ENCODE peak calls at places on chromosomes 6 and 20, in nine cellular contexts. F is Panc1, X is GM23338, E is A549, R is GM12878, S is SK-N-SH, G is HCT116, W is HepG2, P is K562. J is an unnamed sample.

GRCh38 chr6:53517021-53517420 is 27.9 kb downstream of the GCLC start:
- DNase-seq in F (no peak), X (no peak), E (peak), R (no peak), S (no peak), G (no peak), W (peak), P (no peak), J (no peak)

GRCh38 chr20:49385471-49385870 is 97.0 kb downstream of the KCNB1 start:
- DNase-seq in F (no peak), X (peak), E (peak), R (no peak), S (peak), G (peak), W (peak), P (peak), J (peak)

GRCh38 chr20:39013662-39014109 is 51.5 kb downstream of the DHX35 start:
- DNase-seq in F (no peak), X (no peak), E (no peak), R (no peak), S (no peak), G (no peak), W (peak), P (no peak), J (no peak)

GRCh38 chr6:148990427-148990826 is 243.6 kb downstream of the UST start:
- DNase-seq in F (no peak), X (no peak), E (no peak), R (no peak), S (no peak), G (no peak), W (no peak), P (no peak), J (no peak)

GRCh38 chr6:56875961-56876360 is 78.9 kb upstream of the BEND6 start:
- DNase-seq in F (no peak), X (no peak), E (peak), R (no peak), S (no peak), G (no peak), W (peak), P (no peak), J (no peak)

GRCh38 chr6:133802861-133803260 is 86.1 kb upstream of the TCF21 start:
- DNase-seq in F (no peak), X (no peak), E (no peak), R (no peak), S (no peak), G (no peak), W (no peak), P (no peak), J (no peak)

GRCh38 chr20:13922241-13922640 is 68.2 kb downstream of the SEL1L2 start:
- DNase-seq in F (no peak), X (no peak), E (no peak), R (no peak), S (no peak), G (no peak), W (no peak), P (no peak), J (no peak)

GRCh38 chr6:48962041-48962440 is 501.0 kb downstream of the MMUT start:
- DNase-seq in F (no peak), X (no peak), E (peak), R (no peak), S (no peak), G (no peak), W (no peak), P (no peak), J (no peak)

GRCh38 chr6:127483399-127484055 is 24.3 kb upstream of the KIAA0408 start:
- DNase-seq in F (no peak), X (peak), E (no peak), R (no peak), S (no peak), G (no peak), W (no peak), P (no peak), J (no peak)

GRCh38 chr6:155120034-155120433 is 124.9 kb downstream of the TIAM2 start:
- DNase-seq in F (no peak), X (peak), E (no peak), R (no peak), S (no peak), G (no peak), W (no peak), P (no peak), J (no peak)

GRCh38 chr6:111280445-111280844 is 193.1 kb downstream of the SLC16A10 start:
- DNase-seq in F (no peak), X (no peak), E (no peak), R (no peak), S (no peak), G (no peak), W (no peak), P (no peak), J (no peak)

DNA sequence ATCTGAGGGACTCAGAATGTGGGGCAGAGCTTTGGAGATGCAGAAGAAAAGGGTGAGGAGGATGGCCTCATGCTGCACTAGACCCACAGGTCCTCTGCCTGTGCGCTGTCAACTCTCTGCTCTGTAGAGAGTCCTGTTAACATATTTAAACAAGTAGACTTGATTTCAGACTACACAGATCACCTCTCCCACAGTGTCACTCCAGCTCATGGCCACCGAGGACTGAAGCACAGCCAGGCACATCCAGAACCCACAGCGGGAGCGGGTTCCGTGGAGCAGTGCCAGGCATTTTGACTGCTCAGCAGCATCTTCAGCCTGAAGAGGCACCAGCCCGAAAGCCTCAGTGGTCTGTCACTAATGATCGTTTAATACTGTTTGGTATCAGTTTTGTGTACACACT is 196.9 kb upstream of the CDH4 start:
- DNase-seq in F (no peak), X (no peak), E (no peak), R (no peak), S (no peak), G (no peak), W (no peak), P (no peak), J (no peak)
- TF ChIP-seq REST in F (no peak), X (no peak), E (no peak), R (no peak), S (no peak), G (no peak), W (no peak), P (no peak), J (no peak)

GRCh38 chr20:3751284-3751663 is 16.3 kb downstream of the ADISSP start:
- DNase-seq in F (no peak), X (peak), E (no peak), R (no peak), S (no peak), G (no peak), W (no peak), P (no peak), J (no peak)

GRCh38 chr20:3752386-3752759 is 15.2 kb downstream of the ADISSP start:
- DNase-seq in F (no peak), X (no peak), E (no peak), R (no peak), S (no peak), G (no peak), W (no peak), P (no peak), J (no peak)

GRCh38 chr20:3753501-3754257 is 13.9 kb downstream of the ADISSP start:
- DNase-seq in F (no peak), X (no peak), E (no peak), R (no peak), S (no peak), G (no peak), W (no peak), P (no peak), J (no peak)

GRCh38 chr20:3753098-3753497 is 14.5 kb downstream of the ADISSP start:
- DNase-seq in F (no peak), X (peak), E (peak), R (no peak), S (peak), G (peak), W (peak), P (peak), J (peak)

GRCh38 chr20:3751664-3752385 is 15.7 kb downstream of the ADISSP start:
- DNase-seq in F (no peak), X (peak), E (peak), R (no peak), S (peak), G (no peak), W (no peak), P (no peak), J (no peak)
- TF ChIP-seq REST in F (no peak), X (no peak), E (no peak), R (no peak), S (no peak), G (no peak), W (no peak), P (no peak), J (no peak)

GRCh38 chr20:32576560-32576959 is 8.6 kb downstream of the NOL4L start:
- DNase-seq in F (no peak), X (no peak), E (no peak), R (no peak), S (no peak), G (no peak), W (no peak), P (no peak), J (no peak)

GRCh38 chr20:32577023-32577422 is 8.1 kb downstream of the NOL4L start:
- DNase-seq in F (no peak), X (peak), E (no peak), R (no peak), S (peak), G (no peak), W (no peak), P (no peak), J (no peak)

GRCh38 chr20:32575805-32576204 is 9.3 kb downstream of the NOL4L start:
- DNase-seq in F (no peak), X (no peak), E (no peak), R (no peak), S (no peak), G (no peak), W (no peak), P (no peak), J (no peak)

GRCh38 chr20:32578840-32579239 is 6.3 kb downstream of the NOL4L start:
- DNase-seq in F (no peak), X (no peak), E (no peak), R (no peak), S (no peak), G (no peak), W (no peak), P (no peak), J (no peak)

DNA sequence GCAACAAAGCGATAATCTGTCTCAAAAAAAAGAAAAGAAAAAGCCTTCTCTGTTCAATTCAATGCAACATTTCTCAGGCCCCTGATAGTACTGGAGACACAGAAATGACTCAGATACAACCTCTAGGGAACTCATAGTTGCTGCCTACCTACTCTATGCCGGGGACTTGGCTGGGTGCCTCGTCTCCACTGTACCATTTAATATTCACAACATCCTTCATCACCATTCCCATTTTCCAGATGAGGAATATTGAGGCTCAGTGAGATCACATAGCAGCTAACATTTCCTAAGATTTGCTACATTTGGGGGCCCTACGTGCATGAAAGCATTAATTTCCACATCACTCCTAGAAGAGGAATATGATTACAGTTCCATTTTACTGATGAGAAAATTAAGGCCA is 7.5 kb downstream of the NOL4L start:
- DNase-seq in F (no peak), X (no peak), E (no peak), R (no peak), S (no peak), G (no peak), W (no peak), P (no peak), J (no peak)
- TF ChIP-seq REST in F (no peak), X (no peak), E (no peak), R (no peak), S (no peak), G (no peak), W (no peak), P (no peak), J (no peak)

DNA sequence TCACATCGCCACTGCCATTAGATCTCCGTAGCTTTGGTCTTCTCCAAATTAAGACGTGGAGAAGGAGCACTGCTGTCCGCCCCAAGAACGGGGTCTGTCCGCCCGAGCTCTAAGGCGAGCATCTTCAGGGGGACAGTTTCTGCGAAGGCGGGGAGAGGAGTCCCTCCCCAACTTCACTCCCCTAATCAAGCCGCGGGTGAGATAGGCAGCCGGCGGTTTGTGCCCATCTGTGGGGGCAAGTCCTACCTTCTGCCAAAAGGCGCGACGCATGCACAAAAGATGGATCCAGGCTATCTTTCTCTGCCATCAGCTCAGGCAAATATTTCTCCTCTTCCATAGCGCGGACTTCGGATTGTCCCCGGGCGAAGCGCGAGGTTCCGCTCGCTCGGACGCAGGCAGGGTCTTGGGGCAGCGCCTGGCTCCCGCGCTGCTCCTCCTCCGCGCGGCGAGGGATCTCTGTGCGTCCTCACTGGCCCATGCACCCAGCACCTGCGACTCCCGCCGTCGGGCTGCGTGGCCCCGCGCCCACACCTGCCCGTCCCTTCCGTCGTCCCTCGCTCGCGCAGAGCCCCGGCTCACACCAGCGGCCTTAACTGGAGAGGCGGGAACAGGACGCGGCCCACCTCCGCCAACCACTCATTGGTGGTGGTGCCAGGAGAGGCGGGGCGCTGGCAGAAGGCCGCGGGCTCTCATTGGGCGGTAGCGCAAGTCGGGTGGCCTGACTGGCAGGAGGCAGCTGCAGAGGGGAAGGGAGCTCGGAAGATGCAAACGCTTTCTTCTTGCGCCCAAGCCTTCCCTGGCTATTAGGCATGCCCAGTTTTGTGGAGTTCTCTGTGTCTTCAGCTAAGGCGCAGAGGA is at the start of gene KHDRBS2:
- DNase-seq in F (no peak), X (peak), E (peak), R (peak), S (peak), G (no peak), W (peak), P (no peak), J (peak)
- TF ChIP-seq REST in F (no peak), X (no peak), E (no peak), R (no peak), S (no peak), G (no peak), W (no peak), P (no peak), J (no peak)

DNA sequence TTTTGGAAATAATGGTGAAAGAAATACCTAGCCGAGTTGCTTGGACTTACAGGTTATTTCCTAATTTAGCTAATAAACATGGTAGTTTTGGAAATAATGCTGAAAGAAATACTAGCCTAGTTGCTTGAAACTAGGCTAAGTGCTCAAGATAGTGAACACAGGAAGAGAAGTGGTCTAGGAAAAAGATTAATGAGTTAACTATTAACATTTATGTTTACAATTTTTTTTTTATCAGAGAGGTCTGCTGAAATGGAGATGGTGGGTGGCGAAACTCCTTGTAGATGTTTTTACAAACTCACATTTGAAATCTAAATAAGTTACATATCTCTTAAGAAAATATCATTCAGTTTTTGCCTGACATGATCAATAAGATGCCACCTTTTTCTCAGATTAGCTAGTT is 39.2 kb downstream of the MAPK14 start:
- DNase-seq in F (no peak), X (no peak), E (no peak), R (no peak), S (no peak), G (no peak), W (no peak), P (no peak), J (no peak)
- TF ChIP-seq REST in F (no peak), X (no peak), E (no peak), R (no peak), S (no peak), G (no peak), W (no peak), P (no peak), J (no peak)

GRCh38 chr6:28648035-28648877 is 122.6 kb downstream of the GPX5 start:
- DNase-seq in F (peak), X (peak), E (peak), R (peak), S (peak), G (peak), W (peak), P (peak), J (no peak)
- TF ChIP-seq REST in F (no peak), X (no peak), E (no peak), R (no peak), S (no peak), G (no peak), W (no peak), P (no peak), J (no peak)

GRCh38 chr6:131807321-131807643 is 538 bp upstream of the ENPP1 start:
- DNase-seq in F (no peak), X (no peak), E (no peak), R (no peak), S (no peak), G (no peak), W (no peak), P (no peak), J (no peak)
- TF ChIP-seq REST in F (no peak), X (no peak), E (no peak), R (no peak), S (no peak), G (no peak), W (no peak), P (no peak), J (no peak)

DNA sequence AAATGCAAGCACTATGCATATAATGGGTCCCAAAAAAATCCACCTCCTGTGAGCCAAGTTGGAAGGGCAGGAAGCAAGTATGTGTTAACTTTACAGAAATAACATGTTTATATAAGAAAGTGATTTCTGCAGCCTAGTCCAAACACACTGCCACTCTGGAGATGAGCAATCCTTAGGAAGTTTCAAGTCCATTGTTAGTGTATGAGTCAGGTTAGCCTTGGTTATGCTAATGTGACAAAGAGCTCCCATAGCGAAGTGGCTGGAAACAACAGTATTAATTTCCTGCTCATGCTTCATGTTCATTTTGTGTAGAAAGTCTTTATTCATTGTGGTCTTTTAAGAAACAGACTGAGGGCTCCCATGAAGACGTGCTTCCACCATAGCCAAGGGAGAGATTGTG is 121.4 kb downstream of the TBXT start:
- DNase-seq in F (no peak), X (no peak), E (peak), R (no peak), S (no peak), G (no peak), W (no peak), P (no peak), J (no peak)
- TF ChIP-seq REST in F (no peak), X (no peak), E (no peak), R (no peak), S (no peak), G (no peak), W (no peak), P (no peak), J (no peak)

DNA sequence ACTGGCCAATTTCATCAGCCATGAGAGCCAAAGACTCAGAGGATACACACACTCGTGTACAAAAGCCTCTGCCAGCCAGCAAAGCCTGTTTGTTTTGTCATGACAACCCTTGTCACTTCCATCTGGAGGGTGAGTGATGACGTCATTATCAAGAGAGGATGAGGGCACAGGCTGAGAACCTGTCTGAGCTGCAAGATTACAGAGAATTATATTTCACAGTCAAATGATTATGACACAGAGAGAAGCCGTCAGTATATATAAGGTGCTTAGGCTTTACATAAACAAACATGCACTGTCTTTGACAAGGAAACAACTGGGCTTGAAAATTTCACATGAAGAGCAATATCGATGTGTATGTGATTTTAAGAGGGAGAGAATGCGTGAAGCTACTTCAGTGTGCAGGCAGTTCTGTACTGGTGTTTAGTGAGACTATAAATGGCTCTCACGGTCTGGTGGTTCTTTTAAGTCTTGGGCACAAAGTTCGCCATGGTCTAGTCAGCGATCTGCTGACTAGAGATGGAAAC is 36.5 kb upstream of the BCLAF1 start:
- DNase-seq in F (no peak), X (no peak), E (peak), R (no peak), S (peak), G (no peak), W (peak), P (no peak), J (no peak)
- TF ChIP-seq REST in F (no peak), X (no peak), E (no peak), R (no peak), S (no peak), G (no peak), W (no peak), P (no peak), J (no peak)

GRCh38 chr6:36285187-36285612 is 15.3 kb downstream of the PNPLA1 start:
- DNase-seq in F (no peak), X (peak), E (no peak), R (no peak), S (peak), G (no peak), W (no peak), P (peak), J (peak)
- TF ChIP-seq REST in F (no peak), X (no peak), E (no peak), R (no peak), S (no peak), G (no peak), W (no peak), P (no peak), J (no peak)

J was measured in HL-60.